ENCODE peak calls at places on chromosomes 5 and 9, in six cellular contexts. K is endodermal cell, Q is AG08396, R is naive B cell, J is EH, P is GM12878. I is an unnamed sample.

GRCh38 chr9:88538311-88539085 is 3.5 kb downstream of the NXNL2 start:
- DNase-seq in K (no peak), Q (no peak), R (no peak), J (peak; percentile 37), P (no peak), I (no peak)

GRCh38 chr9:124894035-124894740 is 32.3 kb downstream of the ARPC5L start:
- DNase-seq in K (no peak), Q (no peak), R (no peak), J (no peak), P (no peak), I (no peak)

GRCh38 chr5:67141644-67142043 is 55.0 kb downstream of the CD180 start:
- DNase-seq in K (no peak), Q (no peak), R (no peak), J (no peak), P (no peak), I (no peak)

GRCh38 chr5:173819521-173819920 is 68.6 kb upstream of the CPEB4 start:
- DNase-seq in K (no peak), Q (no peak), R (no peak), J (no peak), P (no peak), I (no peak)

GRCh38 chr5:74576941-74577456 is 63.5 kb downstream of the ENC1 start:
- DNase-seq in K (no peak), Q (peak; percentile 28), R (no peak), J (peak; percentile 61), P (peak; percentile 70), I (no peak)

GRCh38 chr9:112094948-112095779 is 79.9 kb downstream of the SUSD1 start:
- DNase-seq in K (no peak), Q (no peak), R (no peak), J (no peak), P (no peak), I (no peak)

GRCh38 chr9:85466834-85467233 is 274.9 kb downstream of the AGTPBP1 start:
- DNase-seq in K (no peak), Q (no peak), R (no peak), J (no peak), P (no peak), I (no peak)

GRCh38 chr9:136309101-136309801 is 5.4 kb upstream of the CCDC187 start:
- DNase-seq in K (no peak), Q (no peak), R (peak; percentile 67), J (no peak), P (peak; percentile 24), I (no peak)

GRCh38 chr5:66722653-66723052 is 126.5 kb downstream of the MAST4 start:
- DNase-seq in K (no peak), Q (no peak), R (no peak), J (no peak), P (no peak), I (no peak)

GRCh38 chr5:149289307-149289706 is 17.6 kb downstream of the AFAP1L1 start:
- DNase-seq in K (no peak), Q (no peak), R (no peak), J (no peak), P (no peak), I (no peak)

GRCh38 chr9:106862115-106862945 is 636 bp upstream of the ZNF462 start:
- DNase-seq in K (peak; percentile 86), Q (peak; percentile 49), R (no peak), J (peak; percentile 36), P (no peak), I (peak; percentile 80)

GRCh38 chr5:390571-391491 is 52.1 kb upstream of the EXOC3 start:
- DNase-seq in K (peak; percentile 58), Q (no peak), R (no peak), J (no peak), P (no peak), I (no peak)

GRCh38 chr9:136712690-136713554 is 550 bp downstream of the DIPK1B start:
- DNase-seq in K (peak; percentile 68), Q (no peak), R (no peak), J (no peak), P (no peak), I (no peak)

GRCh38 chr9:137836831-137837241 is 40.7 kb upstream of the CACNA1B start:
- DNase-seq in K (peak; percentile 63), Q (no peak), R (no peak), J (no peak), P (no peak), I (no peak)

GRCh38 chr5:82045526-82046267 is 73.9 kb downstream of the ATG10 start:
- DNase-seq in K (no peak), Q (peak; percentile 43), R (no peak), J (peak; percentile 70), P (no peak), I (no peak)

GRCh38 chr9:31045810-31046209 is 1338.6 kb upstream of the ACO1 start:
- DNase-seq in K (no peak), Q (no peak), R (no peak), J (no peak), P (no peak), I (no peak)

GRCh38 chr9:79763861-79764260 is 192.1 kb downstream of the TLE4 start:
- DNase-seq in K (no peak), Q (no peak), R (no peak), J (no peak), P (no peak), I (no peak)

GRCh38 chr5:127988149-127988755 is 95.3 kb upstream of the SLC12A2 start:
- DNase-seq in K (no peak), Q (peak; percentile 48), R (no peak), J (peak; percentile 90), P (no peak), I (peak; percentile 84)

GRCh38 chr5:181039961-181040915 is at the start of gene BTNL9:
- DNase-seq in K (no peak), Q (no peak), R (no peak), J (no peak), P (no peak), I (no peak)

I was measured in foreskin melanocyte.